ENCODE peak calls at places on chromosomes 4 and X, in ten cellular contexts. W is PC-3; S is uterus; H is fibroblast of lung; F is left ventricle myocardium inferior; G is endodermal cell; Q is vagina; Y is right atrium auricular region; K is naive thymus-derived CD4-positive, alpha-beta T cell; O is pancreas. E is an unnamed sample. For H3K4me1 and H3K9me3, the result is how much of the 10 kb centered on the place peaks cover.

GRCh38 chrX:77275392-77275791 is 171.8 kb upstream of the FGF16 start:
- DNase-seq in W (no peak), S (no peak), H (no peak), F (no peak), G (no peak), Q (no peak), Y (no peak), K (no peak), O (no peak), E (no peak)

GRCh38 chrX:37779857-37780256 is at the start of gene CYBB:
- DNase-seq in W (no peak), S (no peak), H (no peak), F (no peak), G (no peak), Q (no peak), Y (no peak), K (no peak), O (no peak), E (no peak)

GRCh38 chr4:56348582-56348981 is 38.7 kb downstream of the AASDH start:
- DNase-seq in W (no peak), S (no peak), H (peak), F (no peak), G (no peak), Q (no peak), Y (no peak), K (no peak), O (no peak), E (no peak)

GRCh38 chr4:112840061-112840460 is 203.1 kb downstream of the LARP7 start:
- DNase-seq in W (no peak), S (no peak), H (peak), F (no peak), G (no peak), Q (no peak), Y (no peak), K (no peak), O (no peak), E (no peak)

GRCh38 chr4:121233982-121234381 is 69.9 kb upstream of the TNIP3 start:
- DNase-seq in W (no peak), S (no peak), H (no peak), F (no peak), G (no peak), Q (no peak), Y (no peak), K (no peak), O (no peak), E (no peak)

GRCh38 chrX:22025751-22026150 is 6.4 kb upstream of the PHEX start:
- DNase-seq in W (no peak), S (no peak), H (peak), F (no peak), G (no peak), Q (no peak), Y (no peak), K (no peak), O (no peak), E (peak)

GRCh38 chr4:176709417-176709816 is 83.3 kb downstream of the VEGFC start:
- DNase-seq in W (no peak), S (no peak), H (peak), F (no peak), G (peak), Q (no peak), Y (no peak), K (no peak), O (no peak), E (no peak)

GRCh38 chr4:7852568-7853185 is 87.0 kb downstream of the AFAP1 start:
- DNase-seq in W (no peak), S (no peak), H (peak), F (no peak), G (no peak), Q (no peak), Y (no peak), K (no peak), O (peak), E (no peak)

GRCh38 chrX:49199315-49199595 is 738 bp downstream of the SYP start:
- DNase-seq in W (no peak), S (no peak), H (no peak), F (no peak), G (no peak), Q (no peak), Y (no peak), K (no peak), O (no peak), E (no peak)

GRCh38 chr4:143184503-143185252 is at the start of gene USP38:
- DNase-seq in W (peak), S (peak), H (peak), F (peak), G (peak), Q (peak), Y (peak), K (peak), O (peak), E (peak)

GRCh38 chr4:7886250-7886973 is 53.2 kb downstream of the AFAP1 start:
- DNase-seq in W (no peak), S (no peak), H (no peak), F (no peak), G (no peak), Q (no peak), Y (no peak), K (no peak), O (no peak), E (no peak)

GRCh38 chrX:71541546-71542022 is 8.7 kb downstream of the OGT start:
- DNase-seq in W (peak), S (no peak), H (peak), F (no peak), G (no peak), Q (no peak), Y (no peak), K (no peak), O (no peak), E (no peak)

GRCh38 chr4:27005512-27006246 is 145.0 kb downstream of the STIM2 start:
- DNase-seq in W (peak), S (no peak), H (peak), F (no peak), G (no peak), Q (no peak), Y (no peak), K (no peak), O (no peak), E (no peak)

GRCh38 chrX:12080265-12080664 is 58.0 kb upstream of the FRMPD4 start:
- DNase-seq in W (peak), S (no peak), H (peak), F (no peak), G (no peak), Q (no peak), Y (no peak), K (no peak), O (peak), E (peak)

GRCh38 chrX:67546496-67547423 is 2.9 kb downstream of the AR start:
- DNase-seq in W (no peak), S (peak), H (no peak), F (no peak), G (peak), Q (no peak), Y (no peak), K (no peak), O (no peak), E (no peak)

GRCh38 chr4:37392540-37393255 is 148.2 kb downstream of the NWD2 start:
- DNase-seq in W (peak), S (no peak), H (peak), F (peak), G (no peak), Q (no peak), Y (no peak), K (no peak), O (peak), E (no peak)

GRCh38 chr4:185534850-185535761 is at the start of gene PDLIM3:
- DNase-seq in W (no peak), S (peak), H (peak), F (peak), G (peak), Q (no peak), Y (peak), K (no peak), O (peak), E (no peak)

GRCh38 chr4:160423879-160424451 is 1321.1 kb downstream of the RAPGEF2 start:
- DNase-seq in W (no peak), S (no peak), H (peak), F (no peak), G (no peak), Q (no peak), Y (no peak), K (no peak), O (no peak), E (no peak)

GRCh38 chr4:42328978-42329377 is 68.3 kb upstream of the SHISA3 start:
- DNase-seq in W (no peak), S (no peak), H (no peak), F (no peak), G (no peak), Q (no peak), Y (no peak), K (no peak), O (no peak), E (no peak)

GRCh38 chr4:1812720-1813119 is 19.6 kb downstream of the FGFR3 start:
- DNase-seq in W (no peak), S (no peak), H (no peak), F (no peak), G (no peak), Q (no peak), Y (no peak), K (no peak), O (no peak), E (no peak)

GRCh38 chr4:3385719-3386440 is 55.9 kb upstream of the HGFAC start:
- DNase-seq in W (no peak), S (no peak), H (no peak), F (no peak), G (peak), Q (no peak), Y (no peak), K (no peak), O (no peak), E (no peak)
- H3K4me1 ChIP-seq in W (under half), S (under half), H (under half), F (under half), G (under half), Q (under half), Y (under half), K (under half), O (under half), E (under half)

GRCh38 chr4:98519268-98519993 is 139.0 kb downstream of the TSPAN5 start:
- DNase-seq in W (no peak), S (no peak), H (peak), F (no peak), G (no peak), Q (no peak), Y (no peak), K (no peak), O (no peak), E (no peak)
- H3K4me3 ChIP-seq in W (no peak), S (no peak), H (no peak), F (no peak), G (no peak), Q (no peak), Y (no peak), K (no peak), O (no peak), E (no peak)

GRCh38 chrX:47976254-47977151 is 27.3 kb downstream of the ZNF182 start:
- DNase-seq in W (no peak), S (no peak), H (no peak), F (no peak), G (no peak), Q (no peak), Y (no peak), K (no peak), O (no peak), E (no peak)
- H3K9me3 ChIP-seq in W (under half), S (under half), H (under half), F (half or more), G (half or more), Q (under half), Y (half or more), K (half or more), O (under half), E (under half)

DNA sequence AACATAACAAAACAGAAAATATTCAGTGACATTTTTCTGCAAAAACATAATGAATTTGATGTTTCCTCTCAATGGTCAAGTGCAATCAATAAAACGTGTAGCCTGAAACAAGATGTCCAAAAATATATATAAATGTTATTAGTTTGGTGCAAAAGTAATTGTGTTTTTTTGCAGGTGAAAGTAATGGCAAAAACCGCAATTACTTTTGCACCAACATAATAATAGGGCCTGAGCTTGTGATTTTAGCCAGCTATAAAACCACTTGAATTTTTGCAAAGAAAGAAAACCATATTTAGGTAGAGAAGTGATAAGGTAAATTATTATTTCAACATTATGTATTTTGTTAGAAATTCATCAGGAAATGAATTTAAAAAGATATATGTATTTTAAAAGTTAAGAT is 475.3 kb upstream of the AMOT start:
- DNase-seq in W (no peak), S (no peak), H (no peak), F (no peak), G (no peak), Q (no peak), Y (no peak), K (no peak), O (no peak), E (no peak)
- H3K4me1 ChIP-seq in W (under half), S (under half), H (under half), F (under half), G (under half), Q (under half), Y (under half), K (under half), O (under half), E (under half)

GRCh38 chr4:187387709-187388108 is 607.9 kb upstream of the ZFP42 start:
- DNase-seq in W (peak), S (no peak), H (peak), F (no peak), G (no peak), Q (no peak), Y (no peak), K (no peak), O (no peak), E (no peak)

GRCh38 chr4:187393546-187394344 is 601.8 kb upstream of the ZFP42 start:
- DNase-seq in W (no peak), S (no peak), H (no peak), F (no peak), G (no peak), Q (no peak), Y (no peak), K (no peak), O (no peak), E (no peak)

DNA sequence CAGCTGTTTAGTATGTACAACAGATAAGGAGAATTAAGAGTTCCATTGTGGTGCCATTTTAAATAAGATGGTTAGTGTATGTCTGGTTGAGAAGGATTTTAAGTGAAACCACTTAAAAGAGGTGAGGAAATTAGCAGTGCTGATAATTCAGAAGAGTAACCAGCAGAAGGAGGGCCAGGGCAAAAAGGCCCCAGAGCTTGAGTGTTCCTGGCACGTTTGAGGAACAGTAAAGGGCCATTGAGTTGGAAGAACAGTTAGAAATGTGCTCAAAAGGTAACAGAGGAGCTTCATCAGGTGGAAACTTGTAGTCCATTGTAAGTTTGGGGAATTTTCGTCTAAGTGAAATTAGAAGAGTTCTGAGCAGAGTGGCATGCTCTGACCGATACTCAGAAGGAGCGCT is 606.2 kb upstream of the ZFP42 start:
- DNase-seq in W (no peak), S (no peak), H (no peak), F (no peak), G (no peak), Q (no peak), Y (no peak), K (no peak), O (no peak), E (no peak)
- H3K4me3 ChIP-seq in W (no peak), S (no peak), H (no peak), F (no peak), G (no peak), Q (no peak), Y (no peak), K (no peak), O (no peak), E (no peak)

E was measured in small intestine.